ENCODE peak calls at places on chromosomes 4 and X, in five cellular contexts. One of them, this sample, is unnamed.

GRCh38 chr4:173171987-173172386 is 3.4 kb downstream of the GALNT7 start:
- DNase-seq in Calu3: no peak
- DNase-seq in astrocyte of the hippocampus: no peak
- DNase-seq in heart left ventricle: no peak
- DNase-seq in mesothelial cell of epicardium: no peak
- DNase-seq in this sample: no peak

GRCh38 chr4:142446965-142447474 is 399.1 kb downstream of the INPP4B start:
- DNase-seq in Calu3: no peak
- DNase-seq in astrocyte of the hippocampus: no peak
- DNase-seq in heart left ventricle: no peak
- DNase-seq in mesothelial cell of epicardium: no peak
- DNase-seq in this sample: no peak

GRCh38 chr4:176002007-176002623 is 63.5 kb upstream of the WDR17 start:
- DNase-seq in Calu3: peak; percentile 53
- DNase-seq in astrocyte of the hippocampus: peak; percentile 58
- DNase-seq in heart left ventricle: peak; percentile 24
- DNase-seq in mesothelial cell of epicardium: peak; percentile 46
- DNase-seq in this sample: no peak

GRCh38 chr4:109998867-109999303 is 86.2 kb downstream of the EGF start:
- DNase-seq in Calu3: peak; percentile 30
- DNase-seq in mesothelial cell of epicardium: no peak
- DNase-seq in astrocyte of the hippocampus: peak; percentile 76
- DNase-seq in heart left ventricle: no peak
- DNase-seq in this sample: peak; percentile 65

GRCh38 chrX:154436597-154437397 is at the start of gene GDI1:
- DNase-seq in heart left ventricle: peak; percentile 72
- DNase-seq in Calu3: peak; percentile 65
- DNase-seq in astrocyte of the hippocampus: peak; percentile 78
- DNase-seq in mesothelial cell of epicardium: peak; percentile 59
- DNase-seq in this sample: peak; percentile 49

GRCh38 chr4:8756816-8757215 is 114.8 kb downstream of the HMX1 start:
- DNase-seq in astrocyte of the hippocampus: no peak
- DNase-seq in heart left ventricle: no peak
- DNase-seq in mesothelial cell of epicardium: no peak
- DNase-seq in Calu3: no peak
- DNase-seq in this sample: no peak

GRCh38 chr4:27276322-27277073 is 415.9 kb downstream of the STIM2 start:
- DNase-seq in astrocyte of the hippocampus: no peak
- DNase-seq in heart left ventricle: no peak
- DNase-seq in mesothelial cell of epicardium: no peak
- DNase-seq in Calu3: no peak
- DNase-seq in this sample: no peak

GRCh38 chr4:39682133-39682532 is 15.8 kb upstream of the UBE2K start:
- DNase-seq in Calu3: no peak
- DNase-seq in heart left ventricle: no peak
- DNase-seq in astrocyte of the hippocampus: no peak
- DNase-seq in mesothelial cell of epicardium: no peak
- DNase-seq in this sample: no peak

GRCh38 chr4:189124149-189124758 is 816.4 kb upstream of the FRG1 start:
- DNase-seq in astrocyte of the hippocampus: peak; percentile 81
- DNase-seq in Calu3: peak; percentile 34
- DNase-seq in heart left ventricle: no peak
- DNase-seq in mesothelial cell of epicardium: peak; percentile 58
- DNase-seq in this sample: peak; percentile 42

GRCh38 chrX:123993904-123994635 is 32.6 kb downstream of the STAG2 start:
- DNase-seq in heart left ventricle: no peak
- DNase-seq in Calu3: no peak
- DNase-seq in mesothelial cell of epicardium: no peak
- DNase-seq in astrocyte of the hippocampus: no peak
- DNase-seq in this sample: no peak

GRCh38 chr4:152436384-152436783 is 99.5 kb downstream of the FBXW7 start:
- DNase-seq in heart left ventricle: no peak
- DNase-seq in mesothelial cell of epicardium: no peak
- DNase-seq in Calu3: no peak
- DNase-seq in astrocyte of the hippocampus: no peak
- DNase-seq in this sample: no peak